ENCODE peak calls at places on chromosome 20, in six cellular contexts. F, B, Q, D, O and N are unnamed samples.

GRCh38 chr20:60857708-60858107 is 394.4 kb upstream of the CDH4 start:
- DNase-seq in Q (no peak), F (peak), D (no peak), O (no peak), B (no peak), N (no peak)

GRCh38 chr20:5190444-5190843 is 63.6 kb downstream of the CDS2 start:
- DNase-seq in Q (no peak), F (peak), O (no peak), D (no peak), B (no peak), N (no peak)

GRCh38 chr20:1905693-1906092 is 10.5 kb downstream of the SIRPA start:
- DNase-seq in B (no peak), D (no peak), Q (no peak), F (no peak), O (no peak), N (no peak)

GRCh38 chr20:16864069-16864468 is 115.9 kb downstream of the OTOR start:
- DNase-seq in Q (no peak), F (no peak), B (no peak), D (no peak), O (no peak), N (no peak)

GRCh38 chr20:61817061-61817460 is 248.6 kb downstream of the TAF4 start:
- DNase-seq in O (no peak), Q (no peak), D (no peak), B (no peak), F (no peak), N (peak)

GRCh38 chr20:4563534-4563933 is 158.2 kb upstream of the PRND start:
- DNase-seq in O (no peak), Q (no peak), B (no peak), D (no peak), F (no peak), N (no peak)

GRCh38 chr20:24392612-24393011 is 76.8 kb upstream of the SYNDIG1 start:
- DNase-seq in O (no peak), B (no peak), D (no peak), Q (no peak), F (no peak), N (no peak)

GRCh38 chr20:62347445-62347844 is 19.7 kb downstream of the LAMA5 start:
- DNase-seq in D (no peak), F (no peak), O (no peak), B (no peak), Q (no peak), N (no peak)

GRCh38 chr20:35360033-35360432 is 51.7 kb downstream of the UQCC1 start:
- DNase-seq in O (no peak), F (no peak), B (no peak), D (no peak), Q (no peak), N (no peak)

GRCh38 chr20:23125625-23126191 is 39.6 kb upstream of the CD93 start:
- DNase-seq in Q (no peak), F (no peak), O (peak), D (no peak), B (peak), N (no peak)

GRCh38 chr20:57791946-57792328 is 82.1 kb upstream of the PMEPA1 start:
- DNase-seq in Q (peak), B (no peak), O (no peak), F (no peak), D (no peak), N (no peak)

GRCh38 chr20:61608275-61609085 is 356.4 kb downstream of the CDH4 start:
- DNase-seq in B (no peak), F (no peak), D (no peak), Q (no peak), O (no peak), N (peak)

GRCh38 chr20:4916991-4917881 is 84.1 kb downstream of the SLC23A2 start:
- DNase-seq in D (no peak), Q (no peak), O (no peak), F (peak), B (no peak), N (no peak)

GRCh38 chr20:13029687-13030510 is 21.1 kb downstream of the SPTLC3 start:
- DNase-seq in D (no peak), Q (peak), B (peak), O (no peak), F (peak), N (no peak)

GRCh38 chr20:62739581-62740285 is 31.1 kb downstream of the NTSR1 start:
- DNase-seq in Q (no peak), O (peak), D (no peak), B (peak), F (peak), N (peak)

GRCh38 chr20:20712004-20712473 is 405 bp downstream of the RALGAPA2 start:
- DNase-seq in B (peak), Q (no peak), D (no peak), F (peak), O (no peak), N (no peak)

GRCh38 chr20:63138855-63139341 is 77.0 kb downstream of the YTHDF1 start:
- DNase-seq in D (no peak), B (no peak), F (no peak), O (no peak), Q (no peak), N (peak)

GRCh38 chr20:17620371-17621228 is 50.7 kb downstream of the DSTN start:
- DNase-seq in F (peak), Q (no peak), B (peak), D (no peak), O (peak), N (no peak)

GRCh38 chr20:51930775-51931174 is 128.5 kb upstream of the SALL4 start:
- DNase-seq in Q (no peak), D (no peak), O (no peak), B (no peak), F (no peak), N (peak)

GRCh38 chr20:35284992-35285805 is 627 bp upstream of the EIF6 start:
- DNase-seq in O (no peak), Q (no peak), B (no peak), F (no peak), D (no peak), N (no peak)

GRCh38 chr20:36826556-36827244 is 49.2 kb upstream of the TLDC2 start:
- DNase-seq in Q (no peak), F (no peak), B (no peak), O (no peak), D (no peak), N (no peak)

GRCh38 chr20:25750765-25751696 is 54.4 kb upstream of the ZNF337 start:
- DNase-seq in D (peak), F (peak), B (peak), Q (no peak), O (peak), N (peak)
- TF ChIP-seq POLR2A in D (no peak), F (no peak), B (peak), Q (no peak), O (no peak), N (peak)

DNA sequence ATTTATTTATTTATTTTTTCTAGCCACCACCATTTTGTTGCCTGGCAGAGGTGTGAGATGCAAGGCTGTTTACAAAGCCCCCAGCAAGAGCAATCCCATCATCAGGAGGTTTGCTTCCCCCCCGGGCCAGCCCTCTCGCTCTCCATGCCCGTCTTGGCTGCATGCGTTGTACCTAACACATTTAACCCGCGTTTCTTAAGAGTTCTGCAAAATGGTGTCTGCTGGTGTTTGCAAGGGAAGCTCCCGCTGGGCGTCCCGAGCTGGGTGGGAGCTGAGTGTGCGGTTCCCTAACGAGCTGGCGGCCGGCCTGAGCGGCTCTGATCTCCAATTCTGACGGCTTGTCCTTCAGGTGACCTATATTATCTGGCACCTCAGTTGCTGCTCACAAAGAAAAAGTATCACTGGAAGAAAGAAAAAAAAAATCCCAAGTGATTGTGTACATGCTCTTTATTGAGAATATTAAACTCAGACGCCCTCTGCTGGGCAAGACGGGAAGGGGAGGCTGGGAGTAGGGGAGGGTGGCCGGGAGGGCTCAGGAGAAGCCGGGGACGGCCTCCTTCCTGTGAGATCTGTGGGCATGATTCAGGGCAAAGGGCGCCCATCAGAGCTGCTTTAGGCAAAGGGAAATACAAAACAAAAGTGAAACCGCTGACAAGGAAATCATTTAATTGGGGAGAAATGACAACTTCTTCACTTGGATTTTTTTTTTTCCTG is 154.8 kb downstream of the BCAS1 start:
- DNase-seq in B (peak), O (peak), F (peak), Q (peak), D (peak), N (peak)
- TF ChIP-seq POLR2A in B (no peak), O (no peak), F (no peak), Q (peak), D (no peak), N (no peak)

GRCh38 chr20:49583343-49583668 is 15.4 kb upstream of the PTGIS start:
- DNase-seq in F (no peak), D (no peak), O (no peak), B (no peak), Q (no peak), N (no peak)
- TF ChIP-seq POLR2A in F (no peak), D (no peak), O (no peak), B (no peak), Q (no peak), N (no peak)

DNA sequence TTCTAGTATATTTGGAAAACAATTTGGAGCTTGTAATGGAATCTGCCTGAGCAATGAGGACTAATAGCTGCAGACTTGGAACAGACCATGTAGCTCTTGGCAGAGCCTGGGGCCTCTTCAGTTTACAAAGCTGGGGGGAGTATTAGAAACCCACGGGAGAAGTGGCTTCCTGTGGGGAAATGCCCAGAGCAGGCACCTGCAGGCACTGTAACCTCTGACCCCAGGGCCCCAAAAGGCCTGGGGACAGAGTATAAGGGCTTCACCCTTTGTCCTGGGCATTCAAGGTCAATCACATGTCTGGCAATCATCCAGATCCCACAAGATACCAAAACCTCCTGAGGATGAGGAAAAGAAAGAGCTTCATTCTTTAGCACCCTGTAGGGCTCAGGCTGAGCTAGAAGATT is 19.4 kb downstream of the PKIG start:
- DNase-seq in B (peak), Q (peak), O (peak), D (peak), F (peak), N (peak)
- TF ChIP-seq POLR2A in B (no peak), Q (no peak), O (no peak), D (no peak), F (no peak), N (no peak)

DNA sequence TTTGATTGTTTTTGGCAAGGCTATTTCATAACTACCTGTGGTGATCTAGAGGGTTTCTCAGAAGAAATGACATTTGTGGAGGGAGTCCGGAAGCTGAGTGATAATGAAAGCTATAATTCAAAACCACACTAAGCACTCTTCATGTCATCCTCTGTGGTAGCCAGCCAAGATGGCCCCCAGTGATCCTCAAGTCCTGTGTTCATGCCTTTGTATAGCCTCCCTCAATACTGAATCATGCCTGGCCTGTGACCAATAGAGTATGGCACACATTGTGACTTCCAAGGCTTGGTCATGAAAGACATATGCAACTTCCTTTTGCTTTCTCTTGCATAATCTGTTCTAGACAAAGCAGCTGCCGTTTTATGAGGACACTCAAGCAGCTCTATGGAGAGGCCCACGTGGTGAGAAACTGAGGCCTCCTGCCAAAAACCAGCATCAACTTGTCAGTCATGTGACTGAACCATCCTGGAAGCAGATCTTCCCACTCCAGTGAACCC is 12.8 kb upstream of the DNAAF9 start:
- DNase-seq in F (peak), B (peak), D (no peak), Q (peak), O (peak), N (peak)
- TF ChIP-seq POLR2A in F (no peak), B (no peak), D (no peak), Q (no peak), O (no peak), N (no peak)

DNA sequence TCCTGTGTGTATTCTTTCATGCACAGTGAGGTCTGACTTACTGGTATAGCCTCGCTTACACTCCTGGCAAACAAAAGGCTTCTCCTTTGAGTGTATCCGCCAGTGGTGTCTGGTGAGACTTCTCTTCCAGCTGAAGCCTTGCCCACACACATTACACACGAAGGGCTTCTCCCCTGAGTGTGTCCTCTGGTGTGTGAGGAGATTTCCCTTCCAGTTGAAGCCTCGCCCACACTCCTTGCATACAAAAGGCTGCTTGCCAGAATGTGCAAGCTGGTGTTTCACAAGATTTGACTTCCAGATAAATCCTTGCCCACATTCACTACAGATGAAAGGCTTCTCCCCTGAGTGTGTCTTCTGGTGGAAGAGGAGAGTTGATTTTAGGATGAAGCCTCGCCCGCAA is 21.5 kb downstream of the ZNF337 start:
- DNase-seq in B (no peak), D (no peak), Q (no peak), O (no peak), F (no peak), N (no peak)
- TF ChIP-seq POLR2A in B (no peak), D (no peak), Q (no peak), O (no peak), F (no peak), N (no peak)